ENCODE peak calls at places on chromosome 2, in four cellular contexts. E is HepG2, F is H1, P is K562. X is an unnamed sample.

GRCh38 chr2:26724004-26724750 is 31.7 kb downstream of the KCNK3 start:
- DNase-seq in E (peak; percentile 36), F (no peak), P (peak; percentile 86), X (peak; percentile 93)

GRCh38 chr2:33634261-33634910 is 35.3 kb upstream of the FAM98A start:
- DNase-seq in E (no peak), F (no peak), P (no peak), X (no peak)

GRCh38 chr2:130818809-130819208 is 17.9 kb upstream of the ARHGEF4 start:
- DNase-seq in E (no peak), F (no peak), P (no peak), X (no peak)

GRCh38 chr2:86566158-86566827 is 3.0 kb upstream of the CHMP3 start:
- DNase-seq in E (no peak), F (no peak), P (peak; percentile 55), X (no peak)

GRCh38 chr2:15974203-15974452 is 33.8 kb downstream of the MYCN start:
- DNase-seq in E (no peak), F (no peak), P (no peak), X (no peak)

GRCh38 chr2:10400978-10401951 is 46.9 kb downstream of the ODC1 start:
- DNase-seq in E (peak; percentile 87), F (no peak), P (no peak), X (no peak)

GRCh38 chr2:136029149-136029548 is 43.7 kb upstream of the DARS1 start:
- DNase-seq in E (no peak), F (no peak), P (no peak), X (no peak)

GRCh38 chr2:173441222-173441621 is 86.5 kb downstream of the CDCA7 start:
- DNase-seq in E (no peak), F (no peak), P (no peak), X (no peak)

GRCh38 chr2:40213071-40213470 is 238.8 kb downstream of the SLC8A1 start:
- DNase-seq in E (no peak), F (no peak), P (no peak), X (no peak)

GRCh38 chr2:166285215-166285614 is 90.5 kb downstream of the SCN9A start:
- DNase-seq in E (no peak), F (no peak), P (no peak), X (no peak)

GRCh38 chr2:23077599-23077998 is 307.4 kb upstream of the KLHL29 start:
- DNase-seq in E (no peak), F (peak; percentile 17), P (no peak), X (no peak)

GRCh38 chr2:184765048-184765881 is 166.9 kb downstream of the ZNF804A start:
- DNase-seq in E (no peak), F (no peak), P (no peak), X (no peak)
- TF ChIP-seq ATF3 in E (no peak), F (no peak), P (no peak), X (no peak)

GRCh38 chr2:186693446-186693842 is 416 bp upstream of the FAM171B start:
- DNase-seq in E (no peak), F (no peak), P (no peak), X (no peak)

GRCh38 chr2:186696337-186696736 is 2.5 kb downstream of the FAM171B start:
- DNase-seq in E (no peak), F (no peak), P (no peak), X (no peak)

GRCh38 chr2:186696804-186697203 is 2.9 kb downstream of the FAM171B start:
- DNase-seq in E (no peak), F (no peak), P (no peak), X (no peak)

GRCh38 chr2:186697536-186697935 is 3.7 kb downstream of the FAM171B start:
- DNase-seq in E (no peak), F (no peak), P (no peak), X (no peak)

DNA sequence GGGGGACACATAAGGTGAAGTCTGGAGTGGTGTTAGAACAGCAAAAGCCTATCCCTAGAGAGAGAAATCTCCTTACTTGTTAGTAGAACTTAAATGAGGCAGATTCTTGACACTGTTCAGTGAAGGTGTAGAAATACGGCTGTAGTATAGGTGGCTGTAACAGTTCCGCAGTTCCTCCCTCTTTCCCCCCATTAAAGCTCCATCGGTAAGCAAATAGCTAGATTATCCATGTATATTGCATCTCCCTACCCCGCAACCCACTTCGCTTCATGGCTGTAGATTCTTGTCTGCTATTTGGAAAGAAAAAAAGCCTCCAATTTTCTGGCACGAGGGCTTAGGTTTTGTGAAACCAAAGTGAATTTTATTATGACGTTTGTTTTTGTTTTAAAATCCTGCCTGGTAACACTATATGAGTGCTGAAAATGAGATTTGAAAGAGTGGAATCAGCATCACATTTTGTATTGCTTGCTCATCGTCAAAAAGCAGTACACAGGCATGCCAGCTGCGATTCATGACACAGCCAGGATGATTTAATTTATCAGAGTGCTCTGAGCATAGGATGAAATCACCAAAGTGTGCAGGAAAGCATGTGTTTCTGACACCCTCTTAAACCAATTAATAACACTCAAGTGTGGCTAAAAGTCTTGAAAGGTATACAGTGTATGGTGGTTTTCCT is 1.4 kb downstream of the FAM171B start:
- DNase-seq in E (no peak), F (no peak), P (no peak), X (no peak)
- H4K20me1 ChIP-seq in E (no peaks in the 10 kb centered on the region), F (no peaks in the 10 kb centered on the region), P (no peaks in the 10 kb centered on the region), X (no peaks in the 10 kb centered on the region)

GRCh38 chr2:189049709-189050108 is 75.5 kb downstream of the COL3A1 start:
- DNase-seq in E (no peak), F (no peak), P (no peak), X (no peak)
- TF ChIP-seq ATF3 in E (no peak), F (no peak), P (no peak), X (no peak)

DNA sequence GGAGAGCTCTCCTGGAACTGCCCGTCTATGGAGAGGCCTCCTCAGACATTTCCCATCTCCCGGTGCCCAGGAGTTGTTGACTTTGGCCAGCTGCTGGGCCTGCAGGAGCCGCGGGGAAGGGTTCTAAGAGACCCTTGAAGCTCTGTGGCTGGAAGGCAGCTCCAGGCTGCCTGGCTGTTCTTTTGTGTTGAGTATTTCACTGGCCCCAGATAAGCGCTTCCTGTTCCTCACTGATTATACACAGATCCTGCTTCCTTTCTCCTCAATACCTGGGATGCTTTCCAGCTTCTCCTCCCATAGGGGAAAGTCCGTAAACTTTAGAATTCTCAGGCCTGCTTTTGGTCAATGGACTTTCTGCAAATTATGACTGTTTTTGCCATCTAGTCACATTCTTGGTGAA is 57.8 kb downstream of the TGOLN2 start:
- DNase-seq in E (peak; percentile 64), F (no peak), P (no peak), X (no peak)
- H4K20me1 ChIP-seq in E (no peaks in the 10 kb centered on the region), F (peaks cover 25% of the 10 kb centered on the region), P (peaks cover 12% of the 10 kb centered on the region), X (no peaks in the 10 kb centered on the region)

GRCh38 chr2:36781907-36782635 is 85.6 kb downstream of the VIT start:
- DNase-seq in E (no peak), F (no peak), P (no peak), X (no peak)
- TF ChIP-seq ATF3 in E (no peak), F (no peak), P (no peak), X (no peak)

GRCh38 chr2:197890160-197890559 is 85.8 kb downstream of the PLCL1 start:
- DNase-seq in E (no peak), F (no peak), P (no peak), X (no peak)
- H4K20me1 ChIP-seq in E (no peaks in the 10 kb centered on the region), F (no peaks in the 10 kb centered on the region), P (no peaks in the 10 kb centered on the region), X (no peaks in the 10 kb centered on the region)